ENCODE peak calls at places on chromosome 2, in seven cellular contexts. L is A549; I is HTR-8/SVneo; T is frontal cortex; V is renal cortical epithelial cell; N is effector CD8-positive, alpha-beta T cell; W is Right ventricle myocardium superior. Q is an unnamed sample.

GRCh38 chr2:100106460-100106859 is 35.9 kb downstream of the AFF3 start:
- DNase-seq in V (no peak), N (no peak), W (no peak), I (no peak), L (no peak), T (no peak), Q (no peak)

GRCh38 chr2:178761759-178762371 is 45.4 kb downstream of the TTN start:
- DNase-seq in T (no peak), I (peak; percentile 23), L (peak; percentile 6), W (no peak), N (no peak), V (peak; percentile 63), Q (no peak)

GRCh38 chr2:11409184-11409959 is 56.6 kb downstream of the E2F6 start:
- DNase-seq in L (no peak), N (no peak), I (no peak), V (no peak), T (no peak), W (no peak), Q (no peak)

GRCh38 chr2:13652531-13653313 is 936.0 kb downstream of the TRIB2 start:
- DNase-seq in T (no peak), V (peak; percentile 42), N (no peak), L (no peak), W (no peak), I (peak; percentile 14), Q (no peak)

GRCh38 chr2:647691-648231 is 29.4 kb downstream of the TMEM18 start:
- DNase-seq in N (no peak), T (no peak), L (no peak), I (no peak), W (no peak), V (no peak), Q (no peak)

GRCh38 chr2:12404497-12404896 is 312.2 kb upstream of the TRIB2 start:
- DNase-seq in V (no peak), L (no peak), N (no peak), T (no peak), W (no peak), I (no peak), Q (no peak)

GRCh38 chr2:67234443-67234842 is 162.7 kb upstream of the ETAA1 start:
- DNase-seq in W (no peak), I (no peak), L (no peak), N (no peak), T (no peak), V (peak; percentile 28), Q (no peak)

GRCh38 chr2:3377279-3377611 is 373 bp downstream of the EIPR1 start:
- DNase-seq in I (peak; percentile 66), N (no peak), V (peak; percentile 47), L (peak; percentile 73), W (no peak), T (no peak), Q (no peak)

GRCh38 chr2:120313695-120314615 is 32.0 kb upstream of the INHBB start:
- DNase-seq in W (no peak), I (no peak), N (no peak), V (no peak), L (no peak), T (no peak), Q (no peak)

GRCh38 chr2:69097908-69098655 is 85.1 kb downstream of the ANTXR1 start:
- DNase-seq in V (no peak), L (no peak), N (no peak), I (no peak), T (no peak), W (no peak), Q (no peak)

GRCh38 chr2:211591456-211591855 is 947.1 kb downstream of the ERBB4 start:
- DNase-seq in W (no peak), N (no peak), L (no peak), V (no peak), T (no peak), I (no peak), Q (no peak)

GRCh38 chr2:197806317-197806633 is 1.9 kb downstream of the PLCL1 start:
- DNase-seq in V (peak; percentile 62), L (no peak), T (no peak), N (no peak), I (no peak), W (no peak), Q (no peak)

GRCh38 chr2:98846041-98846440 is 90.0 kb downstream of the CRACDL start:
- DNase-seq in T (no peak), I (no peak), L (no peak), N (no peak), W (no peak), V (peak; percentile 24), Q (no peak)

GRCh38 chr2:178477443-178478099 is 829 bp downstream of the FKBP7 start:
- DNase-seq in L (no peak), V (no peak), I (no peak), N (no peak), T (no peak), W (no peak), Q (no peak)

GRCh38 chr2:169768262-169768995 is 30.2 kb upstream of the SSB start:
- DNase-seq in L (no peak), W (peak; percentile 46), N (peak; percentile 6), I (no peak), V (no peak), T (peak; percentile 24), Q (no peak)

GRCh38 chr2:70123829-70124117 is 36.5 kb downstream of the PCBP1 start:
- DNase-seq in W (no peak), V (no peak), L (no peak), N (no peak), T (no peak), I (no peak), Q (no peak)

GRCh38 chr2:173119069-173119807 is 43.6 kb downstream of the MAP3K20 start:
- DNase-seq in V (no peak), I (no peak), T (no peak), L (no peak), W (no peak), N (no peak), Q (peak; percentile 17)

GRCh38 chr2:160293401-160293911 is 93.4 kb upstream of the ITGB6 start:
- DNase-seq in I (no peak), N (no peak), L (no peak), V (peak; percentile 59), T (no peak), W (no peak), Q (no peak)

GRCh38 chr2:127166221-127166860 is 53.8 kb downstream of the CYP27C1 start:
- DNase-seq in V (no peak), I (no peak), W (no peak), N (no peak), L (no peak), T (no peak), Q (no peak)

GRCh38 chr2:227796044-227796780 is 17.4 kb upstream of the CCL20 start:
- DNase-seq in W (no peak), L (peak; percentile 26), N (no peak), I (no peak), T (no peak), V (no peak), Q (no peak)

GRCh38 chr2:118097657-118098056 is 9.4 kb downstream of the INSIG2 start:
- DNase-seq in N (no peak), L (no peak), I (no peak), T (no peak), W (no peak), V (no peak), Q (no peak)

GRCh38 chr2:174218773-174219172 is 29.6 kb downstream of the OLA1 start:
- DNase-seq in I (no peak), V (no peak), N (no peak), W (no peak), L (no peak), T (no peak), Q (no peak)

GRCh38 chr2:190657474-190658252 is 8.8 kb downstream of the NAB1 start:
- DNase-seq in W (no peak), V (peak; percentile 61), L (no peak), N (no peak), T (no peak), I (no peak), Q (no peak)

GRCh38 chr2:199261221-199261620 is 196.5 kb downstream of the SATB2 start:
- DNase-seq in I (peak; percentile 10), T (no peak), N (no peak), W (no peak), V (peak; percentile 80), L (no peak), Q (no peak)

GRCh38 chr2:233201271-233202013 is 50.0 kb upstream of the ATG16L1 start:
- DNase-seq in I (no peak), N (no peak), V (no peak), L (no peak), T (no peak), W (no peak), Q (no peak)

GRCh38 chr2:21367421-21367820 is 243.7 kb downstream of the TDRD15 start:
- DNase-seq in L (no peak), I (no peak), N (no peak), T (no peak), W (no peak), V (peak; percentile 52), Q (no peak)